ENCODE peak calls at places on chromosome 3, in ten cellular contexts. L, A, F, M, Z, I, C, E, R and D are unnamed samples.

GRCh38 chr3:36220189-36220588 is 160.1 kb upstream of the STAC start:
- DNase-seq in F (no peak), R (no peak), L (no peak), Z (no peak), E (no peak), C (no peak), M (no peak), I (no peak), A (no peak), D (no peak)

GRCh38 chr3:24197809-24198208 is 252.7 kb downstream of the NR1D2 start:
- DNase-seq in F (no peak), R (peak), M (no peak), I (peak), E (no peak), C (peak), Z (peak), L (peak), A (no peak), D (no peak)

GRCh38 chr3:17195192-17195611 is 310.4 kb downstream of the PLCL2 start:
- DNase-seq in C (no peak), R (no peak), L (peak), I (no peak), F (peak), Z (peak), M (peak), E (peak), A (no peak), D (peak)

GRCh38 chr3:123862152-123862551 is 22.0 kb downstream of the MYLK start:
- DNase-seq in Z (no peak), C (no peak), F (no peak), I (no peak), L (no peak), E (no peak), R (no peak), M (no peak), A (no peak), D (no peak)

GRCh38 chr3:64248247-64248646 is 23.0 kb upstream of the PRICKLE2 start:
- DNase-seq in R (peak), A (no peak), F (no peak), M (no peak), I (no peak), L (no peak), E (no peak), C (no peak), Z (no peak), D (no peak)

GRCh38 chr3:23999012-23999641 is 54.0 kb downstream of the NR1D2 start:
- DNase-seq in E (peak), M (peak), Z (peak), L (peak), I (peak), A (peak), C (peak), F (no peak), R (peak), D (peak)

GRCh38 chr3:3053974-3054373 is 56.2 kb downstream of the IL5RA start:
- DNase-seq in C (no peak), Z (no peak), A (no peak), R (no peak), M (no peak), I (no peak), F (peak), L (peak), E (no peak), D (peak)

GRCh38 chr3:10303785-10304184 is 11.0 kb upstream of the GHRL start:
- DNase-seq in C (no peak), I (no peak), F (no peak), L (peak), E (no peak), M (no peak), Z (no peak), A (no peak), R (no peak), D (no peak)

GRCh38 chr3:98596902-98597500 is 3.6 kb upstream of the CPOX start:
- DNase-seq in A (peak), M (peak), F (no peak), I (peak), R (peak), C (peak), Z (no peak), E (peak), L (no peak), D (no peak)

GRCh38 chr3:63914312-63914711 is 2.1 kb upstream of the SCAANT1 start:
- DNase-seq in F (no peak), A (peak), R (no peak), L (no peak), M (no peak), Z (no peak), E (peak), C (no peak), I (peak), D (no peak)

GRCh38 chr3:73503781-73504180 is 121.0 kb downstream of the PDZRN3 start:
- DNase-seq in M (no peak), C (no peak), I (no peak), A (no peak), L (no peak), E (no peak), Z (no peak), F (no peak), R (no peak), D (peak)

GRCh38 chr3:10977864-10978510 is 14.6 kb upstream of the SLC6A1 start:
- DNase-seq in C (no peak), M (no peak), Z (peak), R (no peak), L (no peak), I (no peak), A (no peak), E (no peak), F (peak), D (peak)

GRCh38 chr3:139227827-139228226 is 116.0 kb upstream of the MRPS22 start:
- DNase-seq in F (no peak), Z (no peak), C (no peak), R (no peak), E (no peak), L (no peak), I (no peak), A (no peak), M (no peak), D (no peak)

GRCh38 chr3:125024817-125025216 is 31.0 kb downstream of the HEG1 start:
- DNase-seq in F (peak), A (peak), E (no peak), R (no peak), M (no peak), C (no peak), Z (no peak), L (no peak), I (no peak), D (peak)

GRCh38 chr3:179071161-179071568 is 444 bp downstream of the ZMAT3 start:
- DNase-seq in M (peak), I (peak), F (peak), E (peak), R (peak), A (peak), C (peak), Z (no peak), L (peak), D (peak)

GRCh38 chr3:169966951-169967915 is 626 bp downstream of the SEC62 start:
- DNase-seq in C (peak), M (peak), R (peak), Z (peak), F (peak), A (peak), L (peak), I (peak), E (peak), D (peak)

GRCh38 chr3:45182915-45183881 is 37.0 kb upstream of the CDCP1 start:
- DNase-seq in A (no peak), L (peak), F (peak), R (peak), E (peak), C (peak), M (no peak), I (peak), Z (peak), D (peak)

GRCh38 chr3:125367403-125368230 is 7.5 kb downstream of the ZNF148 start:
- DNase-seq in Z (no peak), F (peak), R (no peak), C (no peak), M (no peak), E (peak), I (no peak), A (no peak), L (no peak), D (peak)

GRCh38 chr3:183202004-183202722 is 39.6 kb upstream of the LAMP3 start:
- DNase-seq in L (no peak), I (peak), M (no peak), E (no peak), C (no peak), A (no peak), R (no peak), Z (no peak), F (no peak), D (no peak)

GRCh38 chr3:16056210-16056607 is 118.3 kb upstream of the GALNT15 start:
- DNase-seq in M (no peak), I (no peak), Z (no peak), E (peak), F (no peak), R (no peak), L (no peak), A (peak), C (peak), D (peak)

GRCh38 chr3:57983734-57984518 is 24.3 kb upstream of the FLNB start:
- DNase-seq in M (peak), E (peak), Z (peak), R (peak), F (peak), A (peak), L (peak), C (peak), I (peak), D (peak)

GRCh38 chr3:31439888-31440287 is 92.8 kb upstream of the STT3B start:
- DNase-seq in E (no peak), Z (no peak), R (no peak), A (no peak), I (no peak), F (peak), L (no peak), C (no peak), M (no peak), D (no peak)

GRCh38 chr3:190175490-190175889 is 54.8 kb upstream of the P3H2 start:
- DNase-seq in I (peak), L (no peak), E (peak), F (peak), A (no peak), Z (peak), M (no peak), C (no peak), R (no peak), D (peak)

GRCh38 chr3:143001034-143001368 is 369 bp upstream of the U2SURP start:
- DNase-seq in L (no peak), Z (no peak), C (no peak), M (peak), I (no peak), E (no peak), R (no peak), F (no peak), A (no peak), D (no peak)

GRCh38 chr3:46312996-46313395 is 40.9 kb upstream of the CCR2 start:
- DNase-seq in C (no peak), L (no peak), F (no peak), E (peak), M (no peak), R (no peak), I (peak), A (no peak), Z (no peak), D (no peak)

GRCh38 chr3:159779883-159780282 is 208.8 kb upstream of the IL12A start:
- DNase-seq in Z (no peak), C (no peak), L (peak), F (peak), E (peak), I (peak), A (no peak), R (no peak), M (no peak), D (peak)

GRCh38 chr3:155270485-155271342 is 22.8 kb downstream of the STRIT1 start:
- DNase-seq in L (peak), R (no peak), A (no peak), M (peak), E (peak), I (peak), C (no peak), Z (no peak), F (peak), D (peak)

GRCh38 chr3:25119682-25120081 is 308.4 kb upstream of the RARB start:
- DNase-seq in L (no peak), C (no peak), I (no peak), R (no peak), E (no peak), A (no peak), F (no peak), Z (no peak), M (no peak), D (no peak)

GRCh38 chr3:185744997-185745843 is 79.6 kb downstream of the IGF2BP2 start:
- DNase-seq in Z (no peak), E (peak), I (peak), R (peak), C (peak), M (peak), L (no peak), F (peak), A (peak), D (peak)

GRCh38 chr3:56557815-56558170 is 818 bp downstream of the CCDC66 start:
- DNase-seq in F (peak), M (no peak), A (no peak), L (no peak), C (no peak), R (no peak), E (no peak), Z (no peak), I (no peak), D (no peak)

GRCh38 chr3:184563569-184563925 is 2.0 kb downstream of the EPHB3 start:
- DNase-seq in E (peak), M (no peak), F (no peak), I (peak), R (no peak), L (peak), Z (no peak), A (no peak), C (no peak), D (no peak)

GRCh38 chr3:184565421-184566211 is 4.0 kb downstream of the EPHB3 start:
- DNase-seq in Z (peak), R (no peak), I (peak), F (peak), A (no peak), E (peak), C (no peak), L (peak), M (no peak), D (peak)

GRCh38 chr3:184562875-184563568 is 1.4 kb downstream of the EPHB3 start:
- DNase-seq in R (no peak), L (peak), A (no peak), C (no peak), I (peak), E (peak), M (no peak), F (peak), Z (peak), D (peak)

GRCh38 chr3:184563941-184564684 is 2.5 kb downstream of the EPHB3 start:
- DNase-seq in R (no peak), I (no peak), M (no peak), C (no peak), F (no peak), Z (no peak), A (no peak), E (no peak), L (no peak), D (no peak)

DNA sequence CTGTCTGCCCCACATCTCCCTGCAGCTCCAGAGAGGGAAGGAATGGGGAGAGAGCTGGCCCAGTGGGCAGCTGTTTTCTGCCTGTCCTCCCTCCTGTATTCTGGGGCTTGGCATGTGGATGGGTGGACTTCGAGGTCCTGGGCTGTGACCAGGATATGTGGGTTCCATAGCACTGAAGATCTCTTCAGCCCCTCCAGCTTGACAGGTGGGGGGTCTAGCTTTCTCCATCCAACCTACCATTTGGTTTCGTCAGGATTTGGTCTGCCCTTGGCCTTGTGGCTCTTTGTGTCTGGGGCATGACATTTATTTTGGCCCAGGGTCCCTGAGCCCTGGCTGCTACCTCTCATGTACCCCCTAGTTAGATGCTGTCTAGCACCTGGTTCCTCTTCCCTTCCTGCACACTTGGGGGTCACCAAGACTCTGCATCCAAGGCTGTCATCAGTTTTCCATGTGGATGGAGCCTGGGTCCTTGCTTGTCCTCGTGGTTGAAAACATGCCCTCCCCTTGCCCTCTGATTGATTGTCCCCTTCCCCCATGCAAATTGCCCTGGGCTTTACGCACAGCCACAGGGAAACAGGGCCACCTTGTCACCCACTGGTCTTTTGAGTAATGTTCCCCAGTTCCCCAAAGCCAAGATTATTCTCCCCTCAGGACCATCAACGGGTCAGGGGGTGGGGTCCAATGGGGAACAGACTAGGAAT is 3.2 kb downstream of the EPHB3 start:
- DNase-seq in I (no peak), C (no peak), M (no peak), R (no peak), F (no peak), Z (no peak), E (no peak), L (no peak), A (no peak), D (no peak)
- H3K4me2 ChIP-seq in I (peak), C (no peak), M (no peak), R (no peak), F (no peak), Z (peak), E (peak), L (peak), A (no peak), D (peak)

DNA sequence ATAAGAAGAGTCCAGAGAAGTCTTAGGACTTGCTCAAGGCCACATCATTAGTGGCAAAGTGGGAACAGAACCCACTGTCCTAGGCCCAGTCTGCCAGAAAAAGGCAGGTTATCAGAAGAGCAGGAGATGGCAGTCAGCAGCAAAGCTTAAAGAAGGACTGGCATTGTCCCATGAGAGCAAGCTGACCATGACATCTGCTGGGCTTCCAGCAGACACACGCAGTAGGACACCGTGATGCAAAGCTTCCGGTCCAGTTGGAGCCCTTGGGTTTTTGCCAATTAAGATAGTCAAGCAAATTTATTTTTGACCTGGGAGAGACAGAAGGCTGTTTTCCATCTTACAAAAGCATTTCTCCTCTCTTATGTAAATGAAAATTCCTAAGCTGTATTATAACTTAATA is 42.1 kb downstream of the ZBTB38 start:
- DNase-seq in F (peak), R (no peak), Z (no peak), E (peak), L (peak), M (no peak), A (no peak), I (no peak), C (peak), D (peak)
- H3K4me2 ChIP-seq in F (peak), R (peak), Z (no peak), E (peak), L (no peak), M (no peak), A (peak), I (peak), C (peak), D (peak)

DNA sequence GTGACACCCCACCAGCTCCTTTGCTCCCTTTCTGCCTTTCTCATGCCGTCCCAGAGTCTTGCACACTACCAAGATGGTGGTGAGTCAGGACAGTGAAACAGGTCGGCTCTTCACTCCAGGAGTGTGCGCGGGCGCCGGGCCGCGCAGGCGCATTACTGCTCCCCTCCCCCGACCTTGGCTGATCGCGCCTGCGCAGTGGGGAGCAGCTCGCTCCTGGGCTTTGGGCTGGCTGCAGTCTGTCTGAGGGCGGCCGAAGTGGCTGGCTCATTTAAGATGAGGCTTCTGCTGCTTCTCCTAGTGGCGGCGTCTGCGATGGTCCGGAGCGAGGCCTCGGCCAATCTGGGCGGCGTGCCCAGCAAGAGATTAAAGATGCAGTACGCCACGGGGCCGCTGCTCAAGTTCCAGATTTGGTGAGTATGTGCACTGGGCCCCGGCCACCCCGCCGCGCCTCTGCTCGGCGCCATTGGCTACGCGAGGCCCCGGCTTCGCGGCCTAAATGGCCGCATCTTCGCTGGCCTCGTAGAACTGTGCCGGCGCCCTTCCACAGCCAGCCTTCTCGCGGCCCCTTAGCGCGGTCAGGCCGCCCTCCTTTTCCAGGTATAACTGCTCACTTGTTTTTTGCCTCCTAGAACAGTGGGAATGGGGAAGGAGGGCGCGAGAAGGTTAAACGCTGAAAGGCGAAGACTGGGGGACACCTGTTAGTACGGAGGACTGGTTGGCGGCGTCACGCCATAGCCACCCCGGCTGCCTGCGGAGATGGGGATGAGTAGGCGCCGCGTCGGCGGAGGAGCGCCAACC is at the start of gene SELENOT:
- DNase-seq in Z (peak), R (peak), F (peak), C (peak), E (peak), A (peak), L (peak), M (peak), I (peak), D (peak)
- H3K4me2 ChIP-seq in Z (peak), R (peak), F (peak), C (peak), E (peak), A (peak), L (peak), M (peak), I (peak), D (peak)

DNA sequence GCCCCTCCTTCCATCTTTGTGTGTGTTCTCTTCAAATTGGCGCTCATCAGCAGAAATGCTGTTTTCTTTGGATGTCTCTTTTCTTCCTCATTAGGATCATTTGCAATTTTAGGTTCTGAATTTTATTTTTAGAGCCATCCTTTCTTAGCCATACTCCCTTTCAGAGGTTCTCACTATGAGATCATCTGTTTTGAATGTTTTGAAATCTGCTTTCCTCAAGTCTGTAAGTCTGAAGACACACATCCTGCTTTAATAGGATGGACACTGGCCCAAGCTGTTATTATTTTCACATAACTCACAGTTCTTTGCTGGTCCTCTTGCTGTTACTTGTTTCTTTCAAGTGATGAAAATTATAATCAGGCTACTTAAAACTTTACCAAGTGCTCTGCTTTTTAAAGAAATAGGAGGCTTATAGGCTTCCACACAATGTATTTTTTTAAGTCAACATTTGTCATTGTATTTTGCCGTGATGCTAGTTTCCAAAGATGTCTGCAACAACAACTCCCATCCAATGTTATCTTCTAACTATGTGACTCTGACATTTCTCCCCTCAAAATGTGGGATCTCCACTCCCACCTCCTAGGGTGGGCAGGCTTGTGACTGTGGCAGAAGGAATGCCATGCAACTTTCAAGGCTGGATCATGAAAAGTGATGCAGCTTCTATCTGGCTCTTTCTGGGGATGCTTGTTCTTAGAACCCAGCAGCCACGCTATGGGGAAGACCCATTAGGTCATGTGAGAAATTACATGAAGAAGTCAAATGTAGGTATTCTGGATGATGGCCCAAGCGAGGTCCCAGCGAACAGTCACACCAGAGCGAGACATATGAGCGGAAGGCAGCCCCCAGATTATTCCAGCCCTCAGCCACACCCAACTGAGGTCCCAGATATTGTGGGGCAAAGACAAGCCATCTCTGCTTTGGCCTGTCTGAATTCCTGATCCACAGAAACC is 124.5 kb downstream of the BDH1 start:
- DNase-seq in C (no peak), Z (no peak), R (no peak), A (peak), L (no peak), M (no peak), I (no peak), E (peak), F (peak), D (peak)
- H3K4me2 ChIP-seq in C (no peak), Z (no peak), R (no peak), A (no peak), L (no peak), M (no peak), I (no peak), E (peak), F (peak), D (no peak)